ENCODE peak calls at places on chromosomes 16 and 17, in five cellular contexts. One of them, this sample, is unnamed. For H3K9me3 and H3K4me1, the result is how much of the 10 kb centered on the place peaks cover.

GRCh38 chr16:19338335-19338734 is 52.8 kb downstream of the CLEC19A start:
- DNase-seq in left ventricle myocardium inferior: no peak
- DNase-seq in tibial artery: no peak
- DNase-seq in right atrium auricular region: no peak
- DNase-seq in HCT116: peak
- DNase-seq in this sample: no peak

GRCh38 chr16:65075877-65076276 is 46.0 kb downstream of the CDH11 start:
- DNase-seq in left ventricle myocardium inferior: no peak
- DNase-seq in tibial artery: no peak
- DNase-seq in right atrium auricular region: no peak
- DNase-seq in HCT116: no peak
- DNase-seq in this sample: no peak

GRCh38 chr16:72974142-72974769 is 73.7 kb downstream of the ZFHX3 start:
- DNase-seq in left ventricle myocardium inferior: no peak
- DNase-seq in tibial artery: no peak
- DNase-seq in right atrium auricular region: no peak
- DNase-seq in HCT116: no peak
- DNase-seq in this sample: no peak

GRCh38 chr16:56614549-56614991 is 6.2 kb downstream of the MT2A start:
- DNase-seq in left ventricle myocardium inferior: no peak
- DNase-seq in tibial artery: no peak
- DNase-seq in right atrium auricular region: no peak
- DNase-seq in HCT116: no peak
- DNase-seq in this sample: no peak

GRCh38 chr16:31427441-31428276 is 501 bp downstream of the COX6A2 start:
- DNase-seq in left ventricle myocardium inferior: peak
- DNase-seq in tibial artery: peak
- DNase-seq in right atrium auricular region: no peak
- DNase-seq in HCT116: no peak
- DNase-seq in this sample: no peak

GRCh38 chr17:71987634-71988033 is 133.2 kb upstream of the SOX9 start:
- DNase-seq in left ventricle myocardium inferior: no peak
- DNase-seq in tibial artery: no peak
- DNase-seq in right atrium auricular region: no peak
- DNase-seq in HCT116: no peak
- DNase-seq in this sample: no peak

GRCh38 chr17:18959071-18959844 is 7.3 kb downstream of the SLC5A10 start:
- DNase-seq in left ventricle myocardium inferior: no peak
- DNase-seq in tibial artery: no peak
- DNase-seq in right atrium auricular region: no peak
- DNase-seq in HCT116: no peak
- DNase-seq in this sample: no peak

GRCh38 chr17:57895382-57896060 is 45.7 kb upstream of the MRPS23 start:
- DNase-seq in left ventricle myocardium inferior: peak
- DNase-seq in tibial artery: no peak
- DNase-seq in right atrium auricular region: no peak
- DNase-seq in HCT116: no peak
- DNase-seq in this sample: no peak

GRCh38 chr17:32927724-32928526 is at the start of gene TMEM98:
- DNase-seq in left ventricle myocardium inferior: peak
- DNase-seq in tibial artery: no peak
- DNase-seq in right atrium auricular region: peak
- DNase-seq in HCT116: no peak
- DNase-seq in this sample: no peak

GRCh38 chr17:63029520-63029919 is 63.5 kb downstream of the TANC2 start:
- DNase-seq in left ventricle myocardium inferior: no peak
- DNase-seq in tibial artery: no peak
- DNase-seq in right atrium auricular region: no peak
- DNase-seq in HCT116: no peak
- DNase-seq in this sample: no peak

GRCh38 chr17:16944334-16945140 is 27.4 kb downstream of the TNFRSF13B start:
- DNase-seq in left ventricle myocardium inferior: no peak
- DNase-seq in tibial artery: no peak
- DNase-seq in right atrium auricular region: peak
- DNase-seq in HCT116: no peak
- DNase-seq in this sample: no peak

GRCh38 chr16:12680531-12680930 is 123.2 kb downstream of the CPPED1 start:
- DNase-seq in left ventricle myocardium inferior: no peak
- DNase-seq in tibial artery: no peak
- DNase-seq in right atrium auricular region: no peak
- DNase-seq in HCT116: no peak
- DNase-seq in this sample: no peak

GRCh38 chr16:678858-679807 is 1.1 kb upstream of the STUB1 start:
- DNase-seq in left ventricle myocardium inferior: peak
- DNase-seq in tibial artery: peak
- DNase-seq in right atrium auricular region: peak
- DNase-seq in HCT116: no peak
- DNase-seq in this sample: no peak

GRCh38 chr16:53726625-53727024 is 22.7 kb downstream of the FTO start:
- DNase-seq in left ventricle myocardium inferior: no peak
- DNase-seq in tibial artery: no peak
- DNase-seq in right atrium auricular region: no peak
- DNase-seq in HCT116: no peak
- DNase-seq in this sample: no peak

GRCh38 chr16:52871481-52871880 is 181.2 kb downstream of the CHD9NB start:
- DNase-seq in left ventricle myocardium inferior: no peak
- DNase-seq in tibial artery: no peak
- DNase-seq in right atrium auricular region: no peak
- DNase-seq in HCT116: no peak
- DNase-seq in this sample: no peak

GRCh38 chr17:47727704-47728036 is 5.4 kb upstream of the TBX21 start:
- DNase-seq in left ventricle myocardium inferior: no peak
- DNase-seq in tibial artery: no peak
- DNase-seq in right atrium auricular region: no peak
- DNase-seq in HCT116: no peak
- DNase-seq in this sample: no peak

GRCh38 chr16:74868501-74868900 is 93.9 kb upstream of the FA2H start:
- DNase-seq in left ventricle myocardium inferior: no peak
- DNase-seq in tibial artery: no peak
- DNase-seq in right atrium auricular region: no peak
- DNase-seq in HCT116: no peak
- DNase-seq in this sample: no peak

GRCh38 chr17:56185905-56186783 is 32.9 kb downstream of the ANKFN1 start:
- DNase-seq in left ventricle myocardium inferior: no peak
- DNase-seq in tibial artery: no peak
- DNase-seq in right atrium auricular region: no peak
- DNase-seq in HCT116: no peak
- DNase-seq in this sample: no peak

GRCh38 chr17:36899250-36900129 is 37.8 kb upstream of the LHX1 start:
- DNase-seq in left ventricle myocardium inferior: no peak
- DNase-seq in tibial artery: no peak
- DNase-seq in right atrium auricular region: no peak
- DNase-seq in HCT116: no peak
- DNase-seq in this sample: no peak

GRCh38 chr17:58570758-58571157 is 56.3 kb upstream of the MTMR4 start:
- DNase-seq in left ventricle myocardium inferior: no peak
- DNase-seq in tibial artery: no peak
- DNase-seq in right atrium auricular region: no peak
- DNase-seq in HCT116: no peak
- DNase-seq in this sample: no peak

GRCh38 chr17:49521088-49521450 is 26.0 kb downstream of the NGFR start:
- DNase-seq in left ventricle myocardium inferior: no peak
- DNase-seq in tibial artery: no peak
- DNase-seq in right atrium auricular region: no peak
- DNase-seq in HCT116: no peak
- DNase-seq in this sample: no peak

GRCh38 chr17:45345554-45346254 is 28.9 kb upstream of the MAP3K14 start:
- DNase-seq in left ventricle myocardium inferior: no peak
- DNase-seq in tibial artery: no peak
- DNase-seq in right atrium auricular region: no peak
- DNase-seq in HCT116: no peak
- DNase-seq in this sample: no peak

GRCh38 chr16:52925143-52925542 is 127.6 kb downstream of the CHD9NB start:
- DNase-seq in left ventricle myocardium inferior: no peak
- DNase-seq in tibial artery: no peak
- DNase-seq in right atrium auricular region: no peak
- DNase-seq in HCT116: no peak
- DNase-seq in this sample: no peak

GRCh38 chr16:17476414-17477259 is 5.9 kb upstream of the XYLT1 start:
- DNase-seq in left ventricle myocardium inferior: no peak
- DNase-seq in tibial artery: no peak
- DNase-seq in right atrium auricular region: no peak
- DNase-seq in HCT116: peak
- DNase-seq in this sample: no peak

GRCh38 chr16:66647866-66648265 is 43.4 kb downstream of the CMTM3 start:
- DNase-seq in left ventricle myocardium inferior: no peak
- DNase-seq in tibial artery: no peak
- DNase-seq in right atrium auricular region: no peak
- DNase-seq in HCT116: no peak
- DNase-seq in this sample: no peak

GRCh38 chr16:8663192-8664089 is 11.0 kb upstream of the ABAT start:
- DNase-seq in left ventricle myocardium inferior: no peak
- DNase-seq in tibial artery: no peak
- DNase-seq in right atrium auricular region: no peak
- DNase-seq in HCT116: no peak
- DNase-seq in this sample: no peak

GRCh38 chr16:8880839-8881510 is 1.2 kb upstream of the LITAFD start:
- DNase-seq in left ventricle myocardium inferior: no peak
- DNase-seq in tibial artery: no peak
- DNase-seq in right atrium auricular region: no peak
- DNase-seq in HCT116: no peak
- DNase-seq in this sample: no peak

GRCh38 chr16:55668337-55669281 is 12.8 kb downstream of the SLC6A2 start:
- DNase-seq in left ventricle myocardium inferior: no peak
- DNase-seq in tibial artery: no peak
- DNase-seq in right atrium auricular region: no peak
- DNase-seq in HCT116: no peak
- DNase-seq in this sample: no peak

GRCh38 chr16:9258423-9259051 is 167.1 kb downstream of the HAPSTR1 start:
- DNase-seq in left ventricle myocardium inferior: no peak
- DNase-seq in tibial artery: no peak
- DNase-seq in right atrium auricular region: no peak
- DNase-seq in HCT116: peak
- DNase-seq in this sample: no peak

GRCh38 chr17:48160177-48160967 is 52.8 kb downstream of the SNX11 start:
- DNase-seq in left ventricle myocardium inferior: no peak
- DNase-seq in tibial artery: no peak
- DNase-seq in right atrium auricular region: no peak
- DNase-seq in HCT116: no peak
- DNase-seq in this sample: no peak

GRCh38 chr16:3295209-3295608 is 10.0 kb downstream of the TIGD7 start:
- DNase-seq in left ventricle myocardium inferior: no peak
- DNase-seq in tibial artery: no peak
- DNase-seq in right atrium auricular region: no peak
- DNase-seq in HCT116: no peak
- DNase-seq in this sample: no peak
- H3K9me3 ChIP-seq in left ventricle myocardium inferior: half or more
- H3K9me3 ChIP-seq in tibial artery: under half
- H3K9me3 ChIP-seq in right atrium auricular region: under half
- H3K9me3 ChIP-seq in HCT116: under half
- H3K9me3 ChIP-seq in this sample: half or more

DNA sequence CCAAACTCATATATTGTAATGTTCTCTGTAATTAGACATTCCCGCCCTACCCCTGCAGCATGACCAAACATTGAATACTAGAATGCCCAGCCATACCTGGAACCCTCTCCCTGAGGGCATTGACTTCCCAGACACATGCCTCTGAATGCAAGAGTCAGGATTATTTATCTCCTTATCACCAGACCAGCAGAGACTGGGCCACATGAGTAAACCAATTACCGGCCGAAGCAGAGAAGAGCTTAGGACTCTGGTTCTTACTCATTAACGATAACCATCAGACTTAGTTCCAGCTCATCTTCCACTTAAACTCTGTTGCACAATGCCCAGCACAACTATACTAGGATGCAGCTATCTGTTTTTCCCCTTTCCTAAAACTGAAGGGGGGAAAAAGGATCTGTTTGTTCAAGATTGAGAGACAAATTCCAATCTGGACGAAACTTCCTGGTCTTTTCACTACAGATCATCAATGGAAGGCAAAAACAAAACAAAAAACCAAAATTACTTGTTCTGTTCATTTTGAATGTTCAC is 88.2 kb upstream of the CORO6 start:
- DNase-seq in left ventricle myocardium inferior: no peak
- DNase-seq in tibial artery: no peak
- DNase-seq in right atrium auricular region: no peak
- DNase-seq in HCT116: no peak
- DNase-seq in this sample: no peak
- H3K4me1 ChIP-seq in left ventricle myocardium inferior: half or more
- H3K4me1 ChIP-seq in tibial artery: under half
- H3K4me1 ChIP-seq in right atrium auricular region: half or more
- H3K4me1 ChIP-seq in HCT116: under half
- H3K4me1 ChIP-seq in this sample: under half

GRCh38 chr17:64773836-64774761 is 112.0 kb upstream of the SMURF2 start:
- DNase-seq in left ventricle myocardium inferior: no peak
- DNase-seq in tibial artery: peak
- DNase-seq in right atrium auricular region: peak
- DNase-seq in HCT116: peak
- DNase-seq in this sample: no peak
- H3K27ac ChIP-seq in left ventricle myocardium inferior: no peak
- H3K27ac ChIP-seq in tibial artery: no peak
- H3K27ac ChIP-seq in right atrium auricular region: no peak
- H3K27ac ChIP-seq in HCT116: peak
- H3K27ac ChIP-seq in this sample: no peak

GRCh38 chr16:48590476-48590875 is 19.5 kb downstream of the N4BP1 start:
- DNase-seq in left ventricle myocardium inferior: no peak
- DNase-seq in tibial artery: no peak
- DNase-seq in right atrium auricular region: no peak
- DNase-seq in HCT116: no peak
- DNase-seq in this sample: no peak
- H3K9me3 ChIP-seq in left ventricle myocardium inferior: under half
- H3K9me3 ChIP-seq in tibial artery: under half
- H3K9me3 ChIP-seq in right atrium auricular region: under half
- H3K9me3 ChIP-seq in HCT116: under half
- H3K9me3 ChIP-seq in this sample: under half

DNA sequence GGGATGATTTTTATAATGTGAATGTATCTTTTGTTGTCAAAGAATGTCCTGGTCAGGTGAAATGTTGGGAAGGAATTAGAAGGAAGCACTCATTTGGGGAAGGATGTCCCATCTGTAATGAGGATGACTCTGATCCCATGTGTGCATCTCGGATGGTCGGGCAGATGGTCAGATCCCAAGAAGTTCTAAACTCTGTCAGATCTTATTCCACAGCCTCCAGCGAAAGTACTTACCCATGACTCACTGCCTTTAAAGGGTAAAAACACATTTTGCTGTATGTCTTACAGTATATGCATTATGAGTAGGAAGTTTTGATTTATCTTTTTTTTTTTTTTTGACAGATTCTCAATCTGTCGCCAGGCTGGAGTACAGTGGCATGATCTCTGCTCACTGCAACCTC is 548 bp upstream of the KRTAP4-11 start:
- DNase-seq in left ventricle myocardium inferior: no peak
- DNase-seq in tibial artery: no peak
- DNase-seq in right atrium auricular region: no peak
- DNase-seq in HCT116: no peak
- DNase-seq in this sample: no peak
- H3K4me1 ChIP-seq in left ventricle myocardium inferior: under half
- H3K4me1 ChIP-seq in tibial artery: under half
- H3K4me1 ChIP-seq in right atrium auricular region: under half
- H3K4me1 ChIP-seq in HCT116: under half
- H3K4me1 ChIP-seq in this sample: under half

GRCh38 chr17:75489511-75489955 is 25.8 kb downstream of the CASKIN2 start:
- DNase-seq in left ventricle myocardium inferior: no peak
- DNase-seq in tibial artery: no peak
- DNase-seq in right atrium auricular region: no peak
- DNase-seq in HCT116: no peak
- DNase-seq in this sample: no peak
- H3K27ac ChIP-seq in left ventricle myocardium inferior: peak
- H3K27ac ChIP-seq in tibial artery: no peak
- H3K27ac ChIP-seq in right atrium auricular region: peak
- H3K27ac ChIP-seq in HCT116: no peak
- H3K27ac ChIP-seq in this sample: no peak